ENCODE peak calls at places on chromosome 21, in five cellular contexts. One of them, this sample, is unnamed.

GRCh38 chr21:37297364-37297763 is 30.2 kb upstream of the VPS26C start:
- DNase-seq in C1 segment of cervical spinal cord: no peak
- DNase-seq in NAMALWA: no peak
- DNase-seq in T-helper 9 cell: no peak
- DNase-seq in T-helper 2 cell: no peak
- DNase-seq in this sample: no peak

GRCh38 chr21:45448810-45449657 is 44.1 kb downstream of the COL18A1 start:
- DNase-seq in C1 segment of cervical spinal cord: no peak
- DNase-seq in NAMALWA: no peak
- DNase-seq in T-helper 9 cell: no peak
- DNase-seq in T-helper 2 cell: no peak
- DNase-seq in this sample: no peak

GRCh38 chr21:31922881-31923280 is 50.1 kb downstream of the HUNK start:
- DNase-seq in C1 segment of cervical spinal cord: no peak
- DNase-seq in NAMALWA: no peak
- DNase-seq in T-helper 9 cell: no peak
- DNase-seq in T-helper 2 cell: no peak
- DNase-seq in this sample: no peak

GRCh38 chr21:45601551-45601950 is 42.0 kb upstream of the PCBP3 start:
- DNase-seq in C1 segment of cervical spinal cord: no peak
- DNase-seq in NAMALWA: no peak
- DNase-seq in T-helper 9 cell: no peak
- DNase-seq in T-helper 2 cell: no peak
- DNase-seq in this sample: no peak

GRCh38 chr21:41673071-41673470 is 93.8 kb downstream of the RIPK4 start:
- DNase-seq in C1 segment of cervical spinal cord: no peak
- DNase-seq in NAMALWA: no peak
- DNase-seq in T-helper 9 cell: no peak
- DNase-seq in T-helper 2 cell: no peak
- DNase-seq in this sample: no peak

GRCh38 chr21:16789636-16790035 is 723.2 kb upstream of the CXADR start:
- DNase-seq in C1 segment of cervical spinal cord: no peak
- DNase-seq in NAMALWA: no peak
- DNase-seq in T-helper 9 cell: no peak
- DNase-seq in T-helper 2 cell: no peak
- DNase-seq in this sample: no peak

GRCh38 chr21:29293495-29293894 is 5.2 kb upstream of the BACH1 start:
- DNase-seq in C1 segment of cervical spinal cord: no peak
- DNase-seq in NAMALWA: peak
- DNase-seq in T-helper 9 cell: no peak
- DNase-seq in T-helper 2 cell: no peak
- DNase-seq in this sample: no peak

GRCh38 chr21:42798106-42798505 is 81.2 kb downstream of the WDR4 start:
- DNase-seq in C1 segment of cervical spinal cord: no peak
- DNase-seq in NAMALWA: no peak
- DNase-seq in T-helper 9 cell: no peak
- DNase-seq in T-helper 2 cell: no peak
- DNase-seq in this sample: no peak

GRCh38 chr21:34075760-34076159 is 2.4 kb downstream of the MRPS6 start:
- DNase-seq in C1 segment of cervical spinal cord: no peak
- DNase-seq in NAMALWA: no peak
- DNase-seq in T-helper 9 cell: no peak
- DNase-seq in T-helper 2 cell: no peak
- DNase-seq in this sample: no peak

GRCh38 chr21:43933146-43933673 is 68.2 kb downstream of the AGPAT3 start:
- DNase-seq in C1 segment of cervical spinal cord: no peak
- DNase-seq in NAMALWA: no peak
- DNase-seq in T-helper 9 cell: no peak
- DNase-seq in T-helper 2 cell: no peak
- DNase-seq in this sample: no peak

GRCh38 chr21:23664193-23664694 is 1943.0 kb downstream of the MRPL39 start:
- DNase-seq in C1 segment of cervical spinal cord: no peak
- DNase-seq in NAMALWA: no peak
- DNase-seq in T-helper 9 cell: no peak
- DNase-seq in T-helper 2 cell: no peak
- DNase-seq in this sample: no peak

GRCh38 chr21:15094706-15095105 is 29.9 kb upstream of the NRIP1 start:
- DNase-seq in C1 segment of cervical spinal cord: no peak
- DNase-seq in NAMALWA: no peak
- DNase-seq in T-helper 9 cell: no peak
- DNase-seq in T-helper 2 cell: no peak
- DNase-seq in this sample: no peak

GRCh38 chr21:27802816-27803475 is 836.1 kb upstream of the ADAMTS5 start:
- DNase-seq in C1 segment of cervical spinal cord: no peak
- DNase-seq in NAMALWA: peak
- DNase-seq in T-helper 9 cell: no peak
- DNase-seq in T-helper 2 cell: no peak
- DNase-seq in this sample: no peak

GRCh38 chr21:46080171-46081021 is 17.5 kb upstream of the COL6A2 start:
- DNase-seq in C1 segment of cervical spinal cord: no peak
- DNase-seq in NAMALWA: no peak
- DNase-seq in T-helper 9 cell: no peak
- DNase-seq in T-helper 2 cell: no peak
- DNase-seq in this sample: no peak

GRCh38 chr21:39347537-39347936 is 1.4 kb downstream of the HMGN1 start:
- DNase-seq in C1 segment of cervical spinal cord: no peak
- DNase-seq in NAMALWA: peak
- DNase-seq in T-helper 9 cell: no peak
- DNase-seq in T-helper 2 cell: no peak
- DNase-seq in this sample: no peak

GRCh38 chr21:41895643-41896493 is 16.7 kb upstream of the PRDM15 start:
- DNase-seq in C1 segment of cervical spinal cord: no peak
- DNase-seq in NAMALWA: no peak
- DNase-seq in T-helper 9 cell: peak
- DNase-seq in T-helper 2 cell: peak
- DNase-seq in this sample: peak

GRCh38 chr21:35559128-35559831 is 501.0 kb downstream of the SETD4 start:
- DNase-seq in C1 segment of cervical spinal cord: no peak
- DNase-seq in NAMALWA: no peak
- DNase-seq in T-helper 9 cell: no peak
- DNase-seq in T-helper 2 cell: no peak
- DNase-seq in this sample: no peak

GRCh38 chr21:32962286-32962685 is 63.4 kb upstream of the OLIG2 start:
- DNase-seq in C1 segment of cervical spinal cord: no peak
- DNase-seq in NAMALWA: no peak
- DNase-seq in T-helper 9 cell: no peak
- DNase-seq in T-helper 2 cell: no peak
- DNase-seq in this sample: no peak

GRCh38 chr21:32523463-32523862 is 61.9 kb downstream of the TCP10L start:
- DNase-seq in C1 segment of cervical spinal cord: no peak
- DNase-seq in NAMALWA: no peak
- DNase-seq in T-helper 9 cell: no peak
- DNase-seq in T-helper 2 cell: no peak
- DNase-seq in this sample: no peak

GRCh38 chr21:36463991-36464390 is 15.9 kb downstream of the CLDN14 start:
- DNase-seq in C1 segment of cervical spinal cord: no peak
- DNase-seq in NAMALWA: no peak
- DNase-seq in T-helper 9 cell: no peak
- DNase-seq in T-helper 2 cell: no peak
- DNase-seq in this sample: no peak

GRCh38 chr21:41290106-41290799 is 26.3 kb upstream of the FAM3B start:
- DNase-seq in C1 segment of cervical spinal cord: no peak
- DNase-seq in NAMALWA: no peak
- DNase-seq in T-helper 9 cell: no peak
- DNase-seq in T-helper 2 cell: no peak
- DNase-seq in this sample: no peak

GRCh38 chr21:37877171-37877570 is 39.1 kb downstream of the KCNJ6 start:
- DNase-seq in C1 segment of cervical spinal cord: no peak
- DNase-seq in NAMALWA: no peak
- DNase-seq in T-helper 9 cell: no peak
- DNase-seq in T-helper 2 cell: no peak
- DNase-seq in this sample: no peak

GRCh38 chr21:17690078-17690494 is 77.4 kb upstream of the BTG3 start:
- DNase-seq in C1 segment of cervical spinal cord: no peak
- DNase-seq in NAMALWA: no peak
- DNase-seq in T-helper 9 cell: no peak
- DNase-seq in T-helper 2 cell: no peak
- DNase-seq in this sample: no peak

GRCh38 chr21:44892536-44893277 is 19.2 kb upstream of the PTTG1IP start:
- DNase-seq in C1 segment of cervical spinal cord: no peak
- DNase-seq in NAMALWA: peak
- DNase-seq in T-helper 9 cell: peak
- DNase-seq in T-helper 2 cell: peak
- DNase-seq in this sample: peak

GRCh38 chr21:26554365-26554764 is 18.7 kb downstream of the CYYR1 start:
- DNase-seq in C1 segment of cervical spinal cord: no peak
- DNase-seq in NAMALWA: no peak
- DNase-seq in T-helper 9 cell: no peak
- DNase-seq in T-helper 2 cell: no peak
- DNase-seq in this sample: no peak